ENCODE peak calls at places on chromosome 14, in six cellular contexts. One of them, this sample, is unnamed.

GRCh38 chr14:76056128-76056527 is 70.6 kb downstream of the IFT43 start:
- DNase-seq in BJ: no peak
- DNase-seq in Peyer's patch: no peak
- DNase-seq in epithelial cell of esophagus: peak
- DNase-seq in tibial nerve: no peak
- DNase-seq in GM23248: peak
- DNase-seq in this sample: no peak

GRCh38 chr14:79924583-79924982 is 286.7 kb downstream of the DIO2 start:
- DNase-seq in epithelial cell of esophagus: no peak
- DNase-seq in Peyer's patch: no peak
- DNase-seq in GM23248: no peak
- DNase-seq in BJ: no peak
- DNase-seq in tibial nerve: no peak
- DNase-seq in this sample: no peak

GRCh38 chr14:54681819-54682261 is 114.9 kb downstream of the SAMD4A start:
- DNase-seq in GM23248: no peak
- DNase-seq in tibial nerve: no peak
- DNase-seq in Peyer's patch: no peak
- DNase-seq in epithelial cell of esophagus: peak
- DNase-seq in BJ: no peak
- DNase-seq in this sample: no peak

GRCh38 chr14:55160989-55161388 is 30.4 kb downstream of the DLGAP5 start:
- DNase-seq in BJ: no peak
- DNase-seq in Peyer's patch: no peak
- DNase-seq in epithelial cell of esophagus: peak
- DNase-seq in tibial nerve: no peak
- DNase-seq in GM23248: peak
- DNase-seq in this sample: no peak

GRCh38 chr14:81200041-81200440 is 20.7 kb downstream of the GTF2A1 start:
- DNase-seq in Peyer's patch: no peak
- DNase-seq in GM23248: no peak
- DNase-seq in tibial nerve: no peak
- DNase-seq in BJ: no peak
- DNase-seq in epithelial cell of esophagus: no peak
- DNase-seq in this sample: no peak

GRCh38 chr14:69539631-69540410 is 34.9 kb downstream of the CCDC177 start:
- DNase-seq in GM23248: peak
- DNase-seq in Peyer's patch: no peak
- DNase-seq in tibial nerve: no peak
- DNase-seq in BJ: no peak
- DNase-seq in epithelial cell of esophagus: peak
- DNase-seq in this sample: peak

GRCh38 chr14:25121342-25122129 is 71.6 kb upstream of the STXBP6 start:
- DNase-seq in tibial nerve: no peak
- DNase-seq in Peyer's patch: no peak
- DNase-seq in BJ: peak
- DNase-seq in epithelial cell of esophagus: peak
- DNase-seq in GM23248: peak
- DNase-seq in this sample: no peak

GRCh38 chr14:73753887-73754880 is 40.0 kb upstream of the PNMA1 start:
- DNase-seq in BJ: no peak
- DNase-seq in epithelial cell of esophagus: peak
- DNase-seq in GM23248: peak
- DNase-seq in tibial nerve: no peak
- DNase-seq in Peyer's patch: peak
- DNase-seq in this sample: no peak

GRCh38 chr14:43803076-43803689 is 703.9 kb downstream of the FSCB start:
- DNase-seq in tibial nerve: no peak
- DNase-seq in Peyer's patch: no peak
- DNase-seq in BJ: no peak
- DNase-seq in GM23248: no peak
- DNase-seq in epithelial cell of esophagus: peak
- DNase-seq in this sample: no peak

GRCh38 chr14:88232783-88233182 is 90.3 kb downstream of the KCNK10 start:
- DNase-seq in GM23248: no peak
- DNase-seq in Peyer's patch: no peak
- DNase-seq in BJ: no peak
- DNase-seq in tibial nerve: no peak
- DNase-seq in epithelial cell of esophagus: no peak
- DNase-seq in this sample: no peak

GRCh38 chr14:64628940-64629403 is 75.3 kb upstream of the PLEKHG3 start:
- DNase-seq in tibial nerve: no peak
- DNase-seq in BJ: peak
- DNase-seq in GM23248: peak
- DNase-seq in epithelial cell of esophagus: peak
- DNase-seq in Peyer's patch: no peak
- DNase-seq in this sample: no peak

GRCh38 chr14:34971381-34971780 is 11.4 kb upstream of the SRP54 start:
- DNase-seq in GM23248: peak
- DNase-seq in epithelial cell of esophagus: peak
- DNase-seq in tibial nerve: no peak
- DNase-seq in BJ: no peak
- DNase-seq in Peyer's patch: no peak
- DNase-seq in this sample: no peak

GRCh38 chr14:66998013-66998412 is 191.2 kb upstream of the GARIN2 start:
- DNase-seq in tibial nerve: no peak
- DNase-seq in GM23248: no peak
- DNase-seq in epithelial cell of esophagus: no peak
- DNase-seq in BJ: no peak
- DNase-seq in Peyer's patch: no peak
- DNase-seq in this sample: no peak

GRCh38 chr14:98704441-98704840 is 567.6 kb downstream of the BCL11B start:
- DNase-seq in Peyer's patch: peak
- DNase-seq in epithelial cell of esophagus: no peak
- DNase-seq in tibial nerve: no peak
- DNase-seq in GM23248: no peak
- DNase-seq in BJ: no peak
- DNase-seq in this sample: no peak

GRCh38 chr14:81679226-81679625 is 145.6 kb upstream of the SEL1L start:
- DNase-seq in epithelial cell of esophagus: no peak
- DNase-seq in tibial nerve: no peak
- DNase-seq in Peyer's patch: no peak
- DNase-seq in BJ: no peak
- DNase-seq in GM23248: no peak
- DNase-seq in this sample: no peak

GRCh38 chr14:91830777-91831176 is 36.6 kb downstream of the TC2N start:
- DNase-seq in epithelial cell of esophagus: peak
- DNase-seq in Peyer's patch: no peak
- DNase-seq in BJ: no peak
- DNase-seq in tibial nerve: no peak
- DNase-seq in GM23248: no peak
- DNase-seq in this sample: no peak

GRCh38 chr14:92794547-92794941 is 439 bp downstream of the GOLGA5 start:
- DNase-seq in tibial nerve: no peak
- DNase-seq in GM23248: peak
- DNase-seq in BJ: no peak
- DNase-seq in Peyer's patch: no peak
- DNase-seq in epithelial cell of esophagus: peak
- DNase-seq in this sample: no peak

GRCh38 chr14:92348154-92348553 is 25.2 kb downstream of the SLC24A4 start:
- DNase-seq in Peyer's patch: no peak
- DNase-seq in GM23248: no peak
- DNase-seq in BJ: no peak
- DNase-seq in tibial nerve: no peak
- DNase-seq in epithelial cell of esophagus: peak
- DNase-seq in this sample: no peak

GRCh38 chr14:64510127-64510808 is 5.7 kb downstream of the ZBTB1 start:
- DNase-seq in Peyer's patch: no peak
- DNase-seq in epithelial cell of esophagus: no peak
- DNase-seq in tibial nerve: no peak
- DNase-seq in BJ: no peak
- DNase-seq in GM23248: peak
- DNase-seq in this sample: no peak

GRCh38 chr14:36524874-36525745 is 5.1 kb upstream of the NKX2-1 start:
- DNase-seq in BJ: no peak
- DNase-seq in epithelial cell of esophagus: peak
- DNase-seq in tibial nerve: no peak
- DNase-seq in Peyer's patch: no peak
- DNase-seq in GM23248: peak
- DNase-seq in this sample: no peak

GRCh38 chr14:86057018-86057667 is 527.2 kb downstream of the FLRT2 start:
- DNase-seq in BJ: no peak
- DNase-seq in epithelial cell of esophagus: peak
- DNase-seq in tibial nerve: peak
- DNase-seq in GM23248: peak
- DNase-seq in Peyer's patch: no peak
- DNase-seq in this sample: no peak

GRCh38 chr14:55131782-55132181 is 2.7 kb downstream of the LGALS3 start:
- DNase-seq in tibial nerve: no peak
- DNase-seq in BJ: no peak
- DNase-seq in epithelial cell of esophagus: no peak
- DNase-seq in GM23248: peak
- DNase-seq in Peyer's patch: peak
- DNase-seq in this sample: no peak

GRCh38 chr14:103085106-103086091 is 1.4 kb downstream of the LBHD2 start:
- DNase-seq in epithelial cell of esophagus: no peak
- DNase-seq in Peyer's patch: no peak
- DNase-seq in tibial nerve: no peak
- DNase-seq in BJ: no peak
- DNase-seq in GM23248: peak
- DNase-seq in this sample: peak

GRCh38 chr14:54798465-54799124 is 104.0 kb downstream of the GCH1 start:
- DNase-seq in BJ: no peak
- DNase-seq in Peyer's patch: no peak
- DNase-seq in GM23248: peak
- DNase-seq in tibial nerve: no peak
- DNase-seq in epithelial cell of esophagus: no peak
- DNase-seq in this sample: no peak

GRCh38 chr14:95507174-95507573 is 9.3 kb downstream of the SYNE3 start:
- DNase-seq in BJ: peak
- DNase-seq in tibial nerve: no peak
- DNase-seq in GM23248: peak
- DNase-seq in epithelial cell of esophagus: peak
- DNase-seq in Peyer's patch: peak
- DNase-seq in this sample: peak

GRCh38 chr14:69289811-69290520 is 30.0 kb downstream of the GALNT16 start:
- DNase-seq in tibial nerve: no peak
- DNase-seq in epithelial cell of esophagus: no peak
- DNase-seq in BJ: no peak
- DNase-seq in Peyer's patch: no peak
- DNase-seq in GM23248: no peak
- DNase-seq in this sample: no peak

DNA sequence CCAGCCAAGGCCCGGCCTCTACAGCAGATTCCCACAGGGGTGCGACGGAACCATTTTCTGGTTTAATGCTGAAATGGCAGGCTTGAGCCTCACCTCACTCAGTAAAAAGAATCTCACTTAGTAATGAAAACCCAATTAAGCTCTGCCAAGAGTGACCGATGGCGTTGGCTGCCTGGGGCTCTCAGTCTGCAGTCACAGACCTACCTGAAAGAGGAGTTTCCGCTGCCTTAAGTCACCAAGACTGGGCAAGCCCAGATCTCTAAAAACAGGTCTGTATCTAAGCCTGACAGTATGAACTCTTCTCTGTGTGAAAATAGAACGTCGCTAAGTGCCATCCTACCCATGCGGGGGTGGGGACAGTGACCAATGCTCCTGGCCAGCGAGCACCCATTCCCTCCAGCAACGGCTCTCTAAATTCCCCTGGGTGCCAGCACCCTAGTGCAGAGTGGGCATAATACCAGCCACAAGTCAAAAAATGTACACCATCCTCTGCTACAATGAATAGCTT is 107.3 kb downstream of the FOXN3 start:
- DNase-seq in tibial nerve: no peak
- DNase-seq in BJ: no peak
- DNase-seq in Peyer's patch: no peak
- DNase-seq in GM23248: no peak
- DNase-seq in epithelial cell of esophagus: no peak
- DNase-seq in this sample: no peak
- H3K4me3 ChIP-seq in tibial nerve: no peak
- H3K4me3 ChIP-seq in BJ: no peak
- H3K4me3 ChIP-seq in Peyer's patch: no peak
- H3K4me3 ChIP-seq in GM23248: no peak
- H3K4me3 ChIP-seq in epithelial cell of esophagus: no peak
- H3K4me3 ChIP-seq in this sample: no peak

GRCh38 chr14:100159107-100159864 is at the start of gene DEGS2:
- DNase-seq in BJ: no peak
- DNase-seq in GM23248: peak
- DNase-seq in Peyer's patch: peak
- DNase-seq in epithelial cell of esophagus: peak
- DNase-seq in tibial nerve: no peak
- DNase-seq in this sample: no peak
- H3K4me3 ChIP-seq in BJ: no peak
- H3K4me3 ChIP-seq in GM23248: peak
- H3K4me3 ChIP-seq in Peyer's patch: peak
- H3K4me3 ChIP-seq in epithelial cell of esophagus: peak
- H3K4me3 ChIP-seq in tibial nerve: no peak
- H3K4me3 ChIP-seq in this sample: no peak

DNA sequence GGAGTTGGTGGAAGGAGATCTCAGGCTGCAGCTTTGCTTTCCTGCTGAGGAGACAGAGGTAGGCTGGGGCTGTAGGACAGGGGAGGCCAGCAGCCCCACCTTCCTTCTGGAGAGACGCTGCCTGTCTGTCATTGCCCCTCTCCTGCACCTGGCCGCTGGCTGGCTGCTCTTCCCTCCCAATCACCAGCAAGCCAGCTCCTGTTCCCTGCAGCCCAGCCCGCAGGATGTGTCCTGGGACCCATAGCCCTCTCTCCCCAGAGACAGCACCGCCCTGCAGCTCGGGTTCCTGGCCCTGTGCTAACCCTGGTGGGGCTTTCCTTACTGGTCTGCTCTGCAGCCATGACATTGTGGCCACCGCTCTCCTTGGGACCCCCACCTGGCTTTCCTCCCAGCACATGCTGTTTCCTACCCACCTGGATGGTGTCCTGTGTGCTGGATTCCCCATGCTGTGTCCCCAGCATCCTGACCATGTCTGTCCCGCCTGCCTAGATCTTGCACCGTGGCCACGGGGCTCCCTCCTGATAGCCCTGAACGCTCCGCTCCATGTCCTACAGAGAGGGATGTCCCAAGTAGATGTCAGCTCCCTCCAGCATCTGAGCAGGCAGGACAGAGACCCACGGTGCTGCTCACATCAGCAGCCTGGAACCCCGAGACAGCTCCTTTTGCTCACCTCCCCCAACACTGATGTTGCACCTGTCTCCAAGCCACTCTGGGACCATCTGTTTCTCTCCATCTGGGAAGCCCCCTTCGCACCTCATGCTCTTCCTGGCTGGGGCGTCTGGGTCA is 1.2 kb upstream of the MTA1 start:
- DNase-seq in BJ: no peak
- DNase-seq in tibial nerve: no peak
- DNase-seq in epithelial cell of esophagus: no peak
- DNase-seq in Peyer's patch: no peak
- DNase-seq in GM23248: no peak
- DNase-seq in this sample: no peak
- H3K4me3 ChIP-seq in BJ: peak
- H3K4me3 ChIP-seq in tibial nerve: no peak
- H3K4me3 ChIP-seq in epithelial cell of esophagus: peak
- H3K4me3 ChIP-seq in Peyer's patch: peak
- H3K4me3 ChIP-seq in GM23248: peak
- H3K4me3 ChIP-seq in this sample: no peak

DNA sequence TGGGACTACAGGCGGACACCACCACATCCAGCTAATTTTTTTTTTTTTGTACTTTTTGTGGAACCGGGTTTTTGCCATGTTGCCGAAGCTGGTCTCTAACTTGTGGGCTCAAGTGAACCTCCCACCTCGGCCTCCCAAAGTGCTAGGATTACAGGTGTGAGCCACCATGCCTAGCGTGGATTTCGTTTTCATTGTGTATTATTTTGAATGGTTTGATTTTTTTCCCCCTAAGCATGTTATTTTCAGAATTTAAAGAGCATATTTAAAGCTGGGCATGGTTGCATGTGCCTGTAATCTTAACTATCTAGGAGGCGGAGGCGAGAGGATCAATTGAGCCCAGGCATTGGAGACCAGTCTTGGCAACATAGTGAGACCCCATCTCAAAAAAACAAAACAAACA is 13.1 kb downstream of the TMEM63C start:
- DNase-seq in epithelial cell of esophagus: no peak
- DNase-seq in BJ: no peak
- DNase-seq in tibial nerve: no peak
- DNase-seq in GM23248: no peak
- DNase-seq in Peyer's patch: no peak
- DNase-seq in this sample: no peak
- H3K4me3 ChIP-seq in epithelial cell of esophagus: no peak
- H3K4me3 ChIP-seq in BJ: no peak
- H3K4me3 ChIP-seq in tibial nerve: no peak
- H3K4me3 ChIP-seq in GM23248: no peak
- H3K4me3 ChIP-seq in Peyer's patch: no peak
- H3K4me3 ChIP-seq in this sample: no peak

This sample was measured in aorta.